ENCODE peak calls at places on chromosomes 12 and 14, in five cellular contexts. L is glomerular endothelial cell, W is NCI-H1092, I is EL, X is Calu3. F is an unnamed sample.

GRCh38 chr12:27974735-27975221 is 2.2 kb upstream of the PTHLH start:
- DNase-seq in L (no peak), W (no peak), I (no peak), X (no peak), F (no peak)

GRCh38 chr12:10634427-10634826 is 21.0 kb upstream of the MAGOHB start:
- DNase-seq in L (no peak), W (no peak), I (peak; percentile 95), X (no peak), F (no peak)

GRCh38 chr12:13218641-13219040 is 22.1 kb downstream of the EMP1 start:
- DNase-seq in L (no peak), W (no peak), I (no peak), X (no peak), F (no peak)

GRCh38 chr12:89924191-89924590 is 215.6 kb upstream of the ATP2B1 start:
- DNase-seq in L (no peak), W (no peak), I (no peak), X (no peak), F (no peak)

GRCh38 chr12:9124346-9125031 is 8.8 kb upstream of the A2M start:
- DNase-seq in L (no peak), W (no peak), I (no peak), X (no peak), F (no peak)

GRCh38 chr12:112121780-112122565 is 3.4 kb upstream of the TRAFD1 start:
- DNase-seq in L (no peak), W (no peak), I (peak; percentile 76), X (no peak), F (no peak)

GRCh38 chr12:57864382-57864781 is 17.9 kb upstream of the CTDSP2 start:
- DNase-seq in L (no peak), W (no peak), I (no peak), X (no peak), F (no peak)

GRCh38 chr12:131115766-131116165 is 162.1 kb downstream of the ADGRD1 start:
- DNase-seq in L (no peak), W (no peak), I (no peak), X (no peak), F (no peak)

GRCh38 chr12:109088818-109089217 is 4.5 kb downstream of the ALKBH2 start:
- DNase-seq in L (no peak), W (no peak), I (peak; percentile 56), X (no peak), F (no peak)

GRCh38 chr14:80605536-80605935 is 336.0 kb downstream of the CEP128 start:
- DNase-seq in L (no peak), W (no peak), I (no peak), X (no peak), F (no peak)

GRCh38 chr12:31474751-31475150 is 116.2 kb downstream of the DENND5B start:
- DNase-seq in L (no peak), W (no peak), I (no peak), X (no peak), F (no peak)

GRCh38 chr12:104354868-104355570 is 51.5 kb downstream of the EID3 start:
- DNase-seq in L (no peak), W (no peak), I (no peak), X (no peak), F (no peak)

GRCh38 chr14:106838991-106839769 is 1312.8 kb downstream of the TMEM121 start:
- DNase-seq in L (no peak), W (no peak), I (no peak), X (no peak), F (no peak)

GRCh38 chr14:95527392-95528002 is 7.4 kb upstream of the GLRX5 start:
- DNase-seq in L (no peak), W (no peak), I (peak; percentile 79), X (peak; percentile 45), F (peak; percentile 36)

GRCh38 chr12:132853285-132854092 is 24.8 kb upstream of the GOLGA3 start:
- DNase-seq in L (no peak), W (no peak), I (no peak), X (no peak), F (no peak)

GRCh38 chr14:55540847-55541773 is 38.9 kb upstream of the KTN1 start:
- DNase-seq in L (no peak), W (no peak), I (no peak), X (no peak), F (no peak)

GRCh38 chr12:53063708-53064612 is 14.1 kb downstream of the TNS2 start:
- DNase-seq in L (no peak), W (no peak), I (no peak), X (no peak), F (no peak)

GRCh38 chr12:27635349-27635972 is 60.8 kb upstream of the REP15 start:
- DNase-seq in L (no peak), W (no peak), I (peak; percentile 67), X (peak; percentile 12), F (no peak)

GRCh38 chr14:66383271-66383670 is 102.9 kb upstream of the CCDC196 start:
- DNase-seq in L (no peak), W (no peak), I (no peak), X (no peak), F (no peak)

GRCh38 chr12:19462441-19462840 is 23.1 kb downstream of the AEBP2 start:
- DNase-seq in L (no peak), W (peak; percentile 13), I (no peak), X (no peak), F (no peak)

GRCh38 chr12:3293446-3294161 is 197.4 kb upstream of the PRMT8 start:
- DNase-seq in L (no peak), W (no peak), I (peak; percentile 24), X (no peak), F (no peak)

GRCh38 chr12:28024231-28024995 is 51.9 kb upstream of the PTHLH start:
- DNase-seq in L (no peak), W (no peak), I (peak; percentile 79), X (no peak), F (no peak)

GRCh38 chr14:94823556-94824341 is 53.8 kb upstream of the GSC start:
- DNase-seq in L (no peak), W (no peak), I (peak; percentile 31), X (no peak), F (no peak)